ENCODE peak calls at places on chromosome X, in six cellular contexts. One of them, this sample, is unnamed. For H3K9me3, the result is how much of the 10 kb centered on the place peaks cover.

GRCh38 chrX:36986231-36986630 is 21.9 kb upstream of the FAM47C start:
- DNase-seq in left ventricle myocardium inferior: no peak
- DNase-seq in keratinocyte: no peak
- DNase-seq in A549: no peak
- DNase-seq in heart right ventricle: no peak
- DNase-seq in prostate gland: no peak
- DNase-seq in this sample: no peak

GRCh38 chrX:119755981-119756533 is 2.3 kb upstream of the SOWAHD start:
- DNase-seq in keratinocyte: no peak
- DNase-seq in heart right ventricle: no peak
- DNase-seq in prostate gland: no peak
- DNase-seq in left ventricle myocardium inferior: no peak
- DNase-seq in A549: no peak
- DNase-seq in this sample: peak

GRCh38 chrX:151974336-151975227 is at the start of gene GABRE:
- DNase-seq in prostate gland: peak
- DNase-seq in A549: peak
- DNase-seq in left ventricle myocardium inferior: peak
- DNase-seq in keratinocyte: no peak
- DNase-seq in heart right ventricle: peak
- DNase-seq in this sample: no peak

GRCh38 chrX:64976673-64977040 is 407 bp upstream of the ZC4H2 start:
- DNase-seq in keratinocyte: no peak
- DNase-seq in left ventricle myocardium inferior: no peak
- DNase-seq in prostate gland: no peak
- DNase-seq in heart right ventricle: no peak
- DNase-seq in A549: no peak
- DNase-seq in this sample: no peak

GRCh38 chrX:150421816-150422215 is 58.7 kb downstream of the MAMLD1 start:
- DNase-seq in keratinocyte: no peak
- DNase-seq in prostate gland: no peak
- DNase-seq in A549: no peak
- DNase-seq in heart right ventricle: peak
- DNase-seq in left ventricle myocardium inferior: peak
- DNase-seq in this sample: no peak

GRCh38 chrX:7586126-7586525 is 256.8 kb upstream of the VCX start:
- DNase-seq in left ventricle myocardium inferior: no peak
- DNase-seq in prostate gland: no peak
- DNase-seq in A549: no peak
- DNase-seq in heart right ventricle: no peak
- DNase-seq in keratinocyte: no peak
- DNase-seq in this sample: no peak

GRCh38 chrX:149495573-149496071 is 9.5 kb downstream of the IDS start:
- DNase-seq in heart right ventricle: no peak
- DNase-seq in A549: peak
- DNase-seq in prostate gland: no peak
- DNase-seq in keratinocyte: no peak
- DNase-seq in left ventricle myocardium inferior: no peak
- DNase-seq in this sample: no peak

GRCh38 chrX:107677501-107677901 is 49.2 kb downstream of the PRPS1 start:
- DNase-seq in left ventricle myocardium inferior: no peak
- DNase-seq in prostate gland: no peak
- DNase-seq in A549: no peak
- DNase-seq in heart right ventricle: no peak
- DNase-seq in keratinocyte: no peak
- DNase-seq in this sample: no peak

GRCh38 chrX:21374994-21375794 is 976 bp downstream of the CNKSR2 start:
- DNase-seq in left ventricle myocardium inferior: no peak
- DNase-seq in heart right ventricle: no peak
- DNase-seq in prostate gland: no peak
- DNase-seq in keratinocyte: no peak
- DNase-seq in A549: no peak
- DNase-seq in this sample: no peak

DNA sequence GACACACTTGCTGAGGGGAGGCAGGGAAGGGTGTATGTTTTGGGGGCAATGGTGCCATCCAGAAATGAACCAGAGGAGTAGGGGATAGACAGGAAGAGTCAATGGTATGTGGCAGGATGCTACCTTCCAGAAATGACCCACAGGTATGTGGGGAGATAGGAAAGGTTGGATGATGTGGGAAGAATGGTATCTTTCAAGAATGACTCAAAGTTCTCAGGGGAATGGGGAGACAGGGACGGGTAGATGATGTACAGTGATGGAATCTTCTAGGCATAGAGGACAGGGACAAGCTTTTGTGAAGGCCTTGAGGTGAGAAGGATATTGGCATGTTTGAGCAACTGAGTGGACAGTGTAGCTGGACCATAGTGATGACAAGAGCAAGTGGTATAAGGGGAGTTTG is 64.9 kb downstream of the MAOA start:
- DNase-seq in keratinocyte: no peak
- DNase-seq in prostate gland: no peak
- DNase-seq in A549: no peak
- DNase-seq in heart right ventricle: no peak
- DNase-seq in left ventricle myocardium inferior: no peak
- DNase-seq in this sample: no peak
- H3K9me3 ChIP-seq in keratinocyte: under half
- H3K9me3 ChIP-seq in prostate gland: under half
- H3K9me3 ChIP-seq in A549: under half
- H3K9me3 ChIP-seq in heart right ventricle: under half
- H3K9me3 ChIP-seq in left ventricle myocardium inferior: under half
- H3K9me3 ChIP-seq in this sample: under half

DNA sequence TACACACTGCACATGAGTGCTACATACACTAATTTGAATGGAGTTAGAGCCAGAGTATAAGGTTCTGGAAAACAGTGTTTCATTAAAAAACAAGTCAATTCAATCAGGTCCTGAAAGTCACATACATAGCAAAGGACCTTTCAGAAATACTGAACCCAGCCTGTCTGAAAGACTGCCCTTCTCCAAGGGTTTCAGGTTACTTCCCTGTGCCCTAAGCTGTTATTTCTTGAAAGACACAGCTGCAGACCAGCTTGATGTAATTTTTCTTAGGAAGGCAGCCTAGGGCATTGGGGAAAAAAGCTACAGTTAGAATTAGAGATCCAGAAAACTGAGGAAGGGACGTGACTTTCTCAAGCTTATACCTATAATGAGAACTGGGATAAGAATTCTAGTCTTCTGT is 155.9 kb upstream of the MAOA start:
- DNase-seq in heart right ventricle: no peak
- DNase-seq in keratinocyte: no peak
- DNase-seq in prostate gland: no peak
- DNase-seq in left ventricle myocardium inferior: no peak
- DNase-seq in A549: no peak
- DNase-seq in this sample: no peak
- H3K27ac ChIP-seq in heart right ventricle: no peak
- H3K27ac ChIP-seq in keratinocyte: no peak
- H3K27ac ChIP-seq in prostate gland: no peak
- H3K27ac ChIP-seq in left ventricle myocardium inferior: no peak
- H3K27ac ChIP-seq in A549: no peak
- H3K27ac ChIP-seq in this sample: no peak

GRCh38 chrX:102899940-102900916 is 36.8 kb upstream of the RAB40AL start:
- DNase-seq in left ventricle myocardium inferior: peak
- DNase-seq in keratinocyte: peak
- DNase-seq in heart right ventricle: peak
- DNase-seq in A549: peak
- DNase-seq in prostate gland: peak
- DNase-seq in this sample: peak
- TF ChIP-seq CTCF in left ventricle myocardium inferior: peak
- TF ChIP-seq CTCF in keratinocyte: peak
- TF ChIP-seq CTCF in heart right ventricle: peak
- TF ChIP-seq CTCF in A549: peak
- TF ChIP-seq CTCF in prostate gland: peak
- TF ChIP-seq CTCF in this sample: peak

DNA sequence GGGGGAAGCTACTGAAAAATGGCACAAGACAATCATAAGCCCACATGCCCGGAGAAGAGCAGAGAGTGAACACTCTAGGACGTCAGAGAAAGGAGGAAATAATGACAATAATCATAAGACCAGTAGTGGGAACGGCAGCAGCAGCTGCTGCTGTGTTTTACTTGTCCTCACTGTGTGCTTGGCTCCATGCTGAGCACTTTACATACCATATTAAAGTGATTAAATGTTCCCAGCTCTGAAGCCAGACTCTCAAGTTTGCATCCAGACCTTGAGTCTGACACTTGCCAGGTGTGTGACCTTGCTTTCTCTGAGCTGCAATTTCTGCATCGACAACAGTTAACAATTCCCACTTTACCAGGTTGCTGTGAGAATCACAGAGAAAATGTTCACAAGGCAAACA is 255.4 kb downstream of the SPANXN1 start:
- DNase-seq in keratinocyte: no peak
- DNase-seq in A549: no peak
- DNase-seq in prostate gland: no peak
- DNase-seq in heart right ventricle: no peak
- DNase-seq in left ventricle myocardium inferior: no peak
- DNase-seq in this sample: no peak
- H3K9me3 ChIP-seq in keratinocyte: under half
- H3K9me3 ChIP-seq in A549: under half
- H3K9me3 ChIP-seq in prostate gland: under half
- H3K9me3 ChIP-seq in heart right ventricle: under half
- H3K9me3 ChIP-seq in left ventricle myocardium inferior: under half
- H3K9me3 ChIP-seq in this sample: under half

GRCh38 chrX:130085551-130085986 is 24.7 kb downstream of the ELF4 start:
- DNase-seq in left ventricle myocardium inferior: no peak
- DNase-seq in A549: no peak
- DNase-seq in keratinocyte: no peak
- DNase-seq in prostate gland: no peak
- DNase-seq in heart right ventricle: peak
- DNase-seq in this sample: no peak
- H3K27ac ChIP-seq in left ventricle myocardium inferior: peak
- H3K27ac ChIP-seq in A549: no peak
- H3K27ac ChIP-seq in keratinocyte: no peak
- H3K27ac ChIP-seq in prostate gland: no peak
- H3K27ac ChIP-seq in heart right ventricle: no peak
- H3K27ac ChIP-seq in this sample: peak

This sample was measured in CD4-positive, alpha-beta T cell.